ENCODE peak calls at places on chromosomes 6 and 20, in six cellular contexts. W is MM.1S, K is HepG2, D is PC-3, G is endodermal cell, N is neural progenitor cell. E is an unnamed sample.

GRCh38 chr20:49479785-49480184 is 2.7 kb downstream of the KCNB1 start:
- DNase-seq in K (peak; percentile 76), D (no peak), G (peak; percentile 42), N (peak; percentile 58), W (no peak), E (no peak)

GRCh38 chr20:371755-372542 is 8.6 kb upstream of the TRIB3 start:
- DNase-seq in W (no peak), G (no peak), D (peak; percentile 98), N (no peak), K (peak; percentile 99), E (peak; percentile 87)

GRCh38 chr6:31581511-31582229 is 554 bp downstream of the LTB start:
- DNase-seq in D (no peak), G (peak; percentile 67), K (no peak), W (no peak), N (peak; percentile 27), E (no peak)

GRCh38 chr6:108556864-108557493 is 3.7 kb upstream of the FOXO3 start:
- DNase-seq in G (no peak), N (peak; percentile 22), D (peak; percentile 9), K (no peak), W (no peak), E (peak; percentile 70)

GRCh38 chr6:118565317-118565960 is 17.3 kb downstream of the PLN start:
- DNase-seq in K (peak; percentile 36), G (no peak), N (no peak), D (peak; percentile 56), W (peak; percentile 83), E (no peak)

GRCh38 chr6:118748311-118749062 is 97.1 kb upstream of the CEP85L start:
- DNase-seq in W (no peak), D (peak; percentile 30), N (peak; percentile 26), K (no peak), G (peak; percentile 81), E (peak; percentile 82)

GRCh38 chr20:62500237-62500864 is 24.6 kb upstream of the GATA5 start:
- DNase-seq in K (peak; percentile 56), D (peak; percentile 73), N (peak; percentile 79), W (peak; percentile 56), G (peak; percentile 91), E (peak; percentile 90)

GRCh38 chr6:10398439-10399218 is 16.2 kb downstream of the TFAP2A start:
- DNase-seq in W (no peak), D (no peak), N (peak; percentile 36), K (no peak), G (no peak), E (peak; percentile 73)

GRCh38 chr6:14117158-14118090 is at the start of gene CD83:
- DNase-seq in K (peak; percentile 13), D (peak; percentile 72), G (peak; percentile 87), N (peak; percentile 75), W (peak; percentile 69), E (peak; percentile 85)

GRCh38 chr6:121951918-121952379 is 447.5 kb upstream of the HSF2 start:
- DNase-seq in K (no peak), W (no peak), D (peak; percentile 40), N (no peak), G (no peak), E (no peak)

GRCh38 chr6:106477158-106477557 is 116.6 kb downstream of the CRYBG1 start:
- DNase-seq in N (no peak), W (no peak), K (no peak), D (no peak), G (no peak), E (no peak)

GRCh38 chr6:21271431-21272155 is 322.0 kb upstream of the SOX4 start:
- DNase-seq in N (no peak), W (no peak), K (peak; percentile 23), G (peak; percentile 59), D (no peak), E (no peak)

DNA sequence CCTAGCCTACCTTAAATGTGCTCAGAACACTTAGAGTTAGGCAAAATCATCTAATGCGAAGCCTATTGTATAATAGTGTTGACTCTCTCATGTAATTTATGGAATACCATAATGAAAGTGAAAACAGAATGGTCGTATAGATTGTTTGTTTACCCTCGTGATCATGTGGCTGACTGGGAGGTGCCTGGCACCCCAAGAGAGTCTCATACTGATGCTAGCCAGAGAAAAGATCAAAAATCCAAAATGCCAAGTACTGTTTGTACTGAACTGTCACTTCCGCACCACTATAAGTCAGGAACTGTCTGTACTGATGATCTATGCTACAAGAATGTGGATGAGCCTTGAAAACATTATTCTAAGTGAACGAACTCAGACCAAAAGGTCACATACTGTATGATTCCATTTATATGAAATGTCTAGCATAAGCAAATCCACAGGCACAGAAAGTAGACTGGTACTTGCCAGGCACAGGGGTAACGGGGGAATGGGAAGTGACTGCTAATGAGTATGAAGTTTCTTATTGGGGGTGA is 22.4 kb downstream of the ZMYND8 start:
- DNase-seq in K (peak; percentile 99), N (no peak), G (no peak), W (no peak), D (peak; percentile 98), E (no peak)
- H3K4me1 ChIP-seq in K (peaks cover 97% of the 10 kb centered on the region), N (peaks cover 14% of the 10 kb centered on the region), G (peaks cover 6% of the 10 kb centered on the region), W (peaks cover 8% of the 10 kb centered on the region), D (peaks cover 47% of the 10 kb centered on the region), E (peaks cover 14% of the 10 kb centered on the region)

GRCh38 chr6:154538664-154539235 is 28.3 kb upstream of the CNKSR3 start:
- DNase-seq in N (no peak), G (no peak), D (no peak), W (no peak), K (no peak), E (no peak)

GRCh38 chr6:154539593-154540269 is 29.2 kb upstream of the CNKSR3 start:
- DNase-seq in D (peak; percentile 20), G (no peak), K (no peak), W (no peak), N (no peak), E (no peak)

GRCh38 chr6:154543638-154544037 is 33.2 kb upstream of the CNKSR3 start:
- DNase-seq in N (no peak), D (no peak), G (no peak), W (no peak), K (no peak), E (no peak)

GRCh38 chr6:154537942-154538341 is 27.5 kb upstream of the CNKSR3 start:
- DNase-seq in W (no peak), K (peak; percentile 58), D (no peak), G (no peak), N (no peak), E (no peak)

GRCh38 chr6:154542747-154543146 is 32.3 kb upstream of the CNKSR3 start:
- DNase-seq in N (peak; percentile 64), G (peak; percentile 92), D (no peak), W (no peak), K (no peak), E (no peak)
- H3K9ac ChIP-seq in N (no peak overlapping the region), G (no peak overlapping the region), D (no peak overlapping the region), W (no peak overlapping the region), K (no peak overlapping the region), E (no peak overlapping the region)

DNA sequence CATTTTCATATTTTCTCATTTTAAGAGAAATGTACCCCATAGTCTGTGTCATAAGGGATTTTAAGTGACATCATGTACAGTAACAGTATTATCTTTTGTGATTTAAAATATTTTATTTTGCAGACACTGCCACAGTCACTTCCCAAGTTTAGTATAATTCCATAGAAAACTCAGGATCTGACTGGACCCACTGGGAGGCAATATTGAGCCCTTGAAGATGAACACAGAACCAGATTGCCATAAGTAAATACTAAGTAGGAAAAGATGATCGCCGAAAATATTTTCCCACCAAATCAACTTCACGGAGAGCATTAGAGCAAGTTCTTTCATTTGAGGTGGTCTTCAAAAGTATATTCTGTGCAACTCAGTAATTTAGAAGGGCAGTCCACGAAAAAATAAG is 17.6 kb upstream of the PKHD1 start:
- DNase-seq in K (no peak), D (peak; percentile 44), N (no peak), G (no peak), W (no peak), E (no peak)
- TF ChIP-seq CTCF in K (no peak), D (peak; percentile 53), N (no peak), G (no peak), W (no peak), E (no peak)

GRCh38 chr6:89369009-89369408 is 16.5 kb upstream of the UBE2J1 start:
- DNase-seq in K (peak; percentile 35), G (peak; percentile 77), D (peak; percentile 72), N (peak; percentile 68), W (peak; percentile 42), E (peak; percentile 86)
- H3K4me1 ChIP-seq in K (peaks cover 7% of the 10 kb centered on the region), G (peaks cover 3% of the 10 kb centered on the region), D (peaks cover 5% of the 10 kb centered on the region), N (no peaks in the 10 kb centered on the region), W (peaks cover 84% of the 10 kb centered on the region), E (peaks cover 5% of the 10 kb centered on the region)

GRCh38 chr6:73451166-73452106 is 661 bp downstream of the CGAS start:
- DNase-seq in W (peak; percentile 64), G (peak; percentile 63), N (peak; percentile 9), D (peak; percentile 35), K (no peak), E (peak; percentile 77)
- H3K9ac ChIP-seq in W (peak overlapping the region; percentile 94), G (no peak overlapping the region), N (no peak overlapping the region), D (peak overlapping the region; percentile 92), K (no peak overlapping the region), E (peak overlapping the region; percentile 80)

DNA sequence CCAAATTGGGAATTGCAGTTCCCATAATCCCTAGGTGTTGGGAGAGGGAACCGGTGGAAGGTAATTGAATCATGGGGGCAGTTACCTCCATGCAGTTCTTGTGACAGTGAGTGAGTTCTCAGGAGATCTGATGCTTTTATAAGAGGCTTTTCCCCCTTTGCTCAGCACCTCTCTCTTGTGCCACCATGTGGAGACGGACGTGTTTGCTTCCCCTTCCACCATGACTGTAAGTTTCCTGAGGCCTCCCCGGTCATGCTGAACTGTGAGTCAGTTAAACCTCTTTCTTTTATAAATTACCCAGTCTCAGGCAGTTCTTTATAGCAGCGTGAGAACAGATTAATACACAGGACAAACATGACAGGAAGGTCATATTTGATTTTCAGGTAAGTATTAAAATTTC is 25.3 kb upstream of the HECA start:
- DNase-seq in G (peak; percentile 81), K (peak; percentile 51), D (peak; percentile 43), N (peak; percentile 54), W (no peak), E (no peak)
- TF ChIP-seq CTCF in G (peak; percentile 77), K (peak; percentile 75), D (peak; percentile 43), N (peak; percentile 54), W (no peak), E (peak; percentile 21)

GRCh38 chr20:17640875-17641378 is 41.1 kb downstream of the RRBP1 start:
- DNase-seq in D (no peak), G (no peak), W (no peak), K (no peak), N (no peak), E (peak; percentile 51)
- H3K4me1 ChIP-seq in D (no peaks in the 10 kb centered on the region), G (peaks cover under 1% of the 10 kb centered on the region), W (no peaks in the 10 kb centered on the region), K (peaks cover 4% of the 10 kb centered on the region), N (peaks cover 13% of the 10 kb centered on the region), E (peaks cover 39% of the 10 kb centered on the region)

GRCh38 chr20:25041813-25042530 is 16.0 kb downstream of the ACSS1 start:
- DNase-seq in N (no peak), D (no peak), G (no peak), K (no peak), W (no peak), E (peak; percentile 39)
- H3K9ac ChIP-seq in N (no peak overlapping the region), D (no peak overlapping the region), G (no peak overlapping the region), K (no peak overlapping the region), W (no peak overlapping the region), E (no peak overlapping the region)

GRCh38 chr6:17093692-17094091 is 8.2 kb upstream of the STMND1 start:
- DNase-seq in K (no peak), G (peak; percentile 68), D (peak; percentile 62), N (peak; percentile 56), W (no peak), E (no peak)
- TF ChIP-seq CTCF in K (peak; percentile 45), G (peak; percentile 71), D (peak; percentile 74), N (peak; percentile 51), W (no peak), E (no peak)